ENCODE peak calls at places on chromosomes 16 and 17, in seven cellular contexts. One of them, this sample, is unnamed. For H3K4me1, the result is how much of the 10 kb centered on the place peaks cover.

GRCh38 chr17:38703742-38704644 is 1.1 kb upstream of the MLLT6 start:
- DNase-seq in PC-3: peak
- DNase-seq in right lobe of liver: peak
- DNase-seq in GM23338: peak
- DNase-seq in Peyer's patch: peak
- DNase-seq in aorta: peak
- DNase-seq in left ventricle myocardium inferior: peak
- DNase-seq in this sample: peak

GRCh38 chr16:27558434-27558833 is 8.5 kb downstream of the KATNIP start:
- DNase-seq in PC-3: no peak
- DNase-seq in right lobe of liver: no peak
- DNase-seq in GM23338: no peak
- DNase-seq in Peyer's patch: no peak
- DNase-seq in aorta: no peak
- DNase-seq in left ventricle myocardium inferior: no peak
- DNase-seq in this sample: no peak

GRCh38 chr17:56710986-56711385 is 117.5 kb downstream of the NOG start:
- DNase-seq in PC-3: peak
- DNase-seq in right lobe of liver: no peak
- DNase-seq in GM23338: no peak
- DNase-seq in Peyer's patch: no peak
- DNase-seq in aorta: no peak
- DNase-seq in left ventricle myocardium inferior: no peak
- DNase-seq in this sample: no peak

GRCh38 chr17:80108321-80108971 is 7.1 kb downstream of the GAA start:
- DNase-seq in PC-3: no peak
- DNase-seq in right lobe of liver: no peak
- DNase-seq in GM23338: no peak
- DNase-seq in Peyer's patch: no peak
- DNase-seq in aorta: peak
- DNase-seq in left ventricle myocardium inferior: no peak
- DNase-seq in this sample: no peak

GRCh38 chr17:67035131-67036083 is 8.9 kb upstream of the CACNG1 start:
- DNase-seq in PC-3: no peak
- DNase-seq in right lobe of liver: no peak
- DNase-seq in GM23338: no peak
- DNase-seq in Peyer's patch: no peak
- DNase-seq in aorta: no peak
- DNase-seq in left ventricle myocardium inferior: no peak
- DNase-seq in this sample: no peak

GRCh38 chr17:49637050-49637449 is 40.8 kb downstream of the SPOP start:
- DNase-seq in PC-3: peak
- DNase-seq in right lobe of liver: no peak
- DNase-seq in GM23338: no peak
- DNase-seq in Peyer's patch: no peak
- DNase-seq in aorta: no peak
- DNase-seq in left ventricle myocardium inferior: no peak
- DNase-seq in this sample: no peak

GRCh38 chr16:73092236-73092781 is 44.4 kb upstream of the ZFHX3 start:
- DNase-seq in PC-3: no peak
- DNase-seq in right lobe of liver: no peak
- DNase-seq in GM23338: no peak
- DNase-seq in Peyer's patch: no peak
- DNase-seq in aorta: no peak
- DNase-seq in left ventricle myocardium inferior: no peak
- DNase-seq in this sample: no peak

GRCh38 chr17:3912827-3913226 is 3.4 kb downstream of the P2RX1 start:
- DNase-seq in PC-3: no peak
- DNase-seq in right lobe of liver: no peak
- DNase-seq in GM23338: no peak
- DNase-seq in Peyer's patch: no peak
- DNase-seq in aorta: no peak
- DNase-seq in left ventricle myocardium inferior: no peak
- DNase-seq in this sample: no peak

GRCh38 chr16:46687486-46687885 is 1.5 kb downstream of the VPS35 start:
- DNase-seq in PC-3: peak
- DNase-seq in right lobe of liver: no peak
- DNase-seq in GM23338: no peak
- DNase-seq in Peyer's patch: no peak
- DNase-seq in aorta: no peak
- DNase-seq in left ventricle myocardium inferior: no peak
- DNase-seq in this sample: no peak

GRCh38 chr17:75191584-75191983 is 8.8 kb upstream of the SUMO2 start:
- DNase-seq in PC-3: no peak
- DNase-seq in right lobe of liver: no peak
- DNase-seq in GM23338: no peak
- DNase-seq in Peyer's patch: no peak
- DNase-seq in aorta: no peak
- DNase-seq in left ventricle myocardium inferior: no peak
- DNase-seq in this sample: no peak

GRCh38 chr17:6413073-6413472 is 21.8 kb downstream of the AIPL1 start:
- DNase-seq in PC-3: peak
- DNase-seq in right lobe of liver: no peak
- DNase-seq in GM23338: peak
- DNase-seq in Peyer's patch: no peak
- DNase-seq in aorta: no peak
- DNase-seq in left ventricle myocardium inferior: no peak
- DNase-seq in this sample: no peak

GRCh38 chr17:29645516-29646051 is 22.9 kb upstream of the CORO6 start:
- DNase-seq in PC-3: no peak
- DNase-seq in right lobe of liver: no peak
- DNase-seq in GM23338: no peak
- DNase-seq in Peyer's patch: no peak
- DNase-seq in aorta: peak
- DNase-seq in left ventricle myocardium inferior: peak
- DNase-seq in this sample: peak

GRCh38 chr16:74999683-75000480 is 1.1 kb downstream of the ZNRF1 start:
- DNase-seq in PC-3: peak
- DNase-seq in right lobe of liver: peak
- DNase-seq in GM23338: peak
- DNase-seq in Peyer's patch: peak
- DNase-seq in aorta: peak
- DNase-seq in left ventricle myocardium inferior: peak
- DNase-seq in this sample: peak

GRCh38 chr17:15479697-15480096 is 12.3 kb upstream of the CDRT4 start:
- DNase-seq in PC-3: peak
- DNase-seq in right lobe of liver: no peak
- DNase-seq in GM23338: no peak
- DNase-seq in Peyer's patch: no peak
- DNase-seq in aorta: no peak
- DNase-seq in left ventricle myocardium inferior: no peak
- DNase-seq in this sample: no peak

GRCh38 chr16:86566601-86566965 is at the start of gene FOXC2:
- DNase-seq in PC-3: no peak
- DNase-seq in right lobe of liver: no peak
- DNase-seq in GM23338: peak
- DNase-seq in Peyer's patch: peak
- DNase-seq in aorta: peak
- DNase-seq in left ventricle myocardium inferior: peak
- DNase-seq in this sample: peak

GRCh38 chr16:53055603-53056527 is 1.1 kb downstream of the CHD9 start:
- DNase-seq in PC-3: peak
- DNase-seq in right lobe of liver: no peak
- DNase-seq in GM23338: peak
- DNase-seq in Peyer's patch: peak
- DNase-seq in aorta: no peak
- DNase-seq in left ventricle myocardium inferior: no peak
- DNase-seq in this sample: peak

GRCh38 chr16:53056528-53056881 is 1.7 kb downstream of the CHD9 start:
- DNase-seq in PC-3: peak
- DNase-seq in right lobe of liver: no peak
- DNase-seq in GM23338: no peak
- DNase-seq in Peyer's patch: no peak
- DNase-seq in aorta: no peak
- DNase-seq in left ventricle myocardium inferior: no peak
- DNase-seq in this sample: no peak

GRCh38 chr16:53054670-53055485 is at the start of gene CHD9:
- DNase-seq in PC-3: peak
- DNase-seq in right lobe of liver: peak
- DNase-seq in GM23338: peak
- DNase-seq in Peyer's patch: peak
- DNase-seq in aorta: peak
- DNase-seq in left ventricle myocardium inferior: peak
- DNase-seq in this sample: peak

GRCh38 chr16:53052519-53053501 is at the start of gene CHD9NB:
- DNase-seq in PC-3: peak
- DNase-seq in right lobe of liver: peak
- DNase-seq in GM23338: no peak
- DNase-seq in Peyer's patch: no peak
- DNase-seq in aorta: no peak
- DNase-seq in left ventricle myocardium inferior: no peak
- DNase-seq in this sample: peak

GRCh38 chr16:53053967-53054669 is 673 bp upstream of the CHD9 start:
- DNase-seq in PC-3: peak
- DNase-seq in right lobe of liver: peak
- DNase-seq in GM23338: no peak
- DNase-seq in Peyer's patch: no peak
- DNase-seq in aorta: no peak
- DNase-seq in left ventricle myocardium inferior: peak
- DNase-seq in this sample: peak
- H3K4me1 ChIP-seq in PC-3: under half
- H3K4me1 ChIP-seq in right lobe of liver: under half
- H3K4me1 ChIP-seq in GM23338: under half
- H3K4me1 ChIP-seq in Peyer's patch: under half
- H3K4me1 ChIP-seq in aorta: under half
- H3K4me1 ChIP-seq in left ventricle myocardium inferior: half or more
- H3K4me1 ChIP-seq in this sample: under half

GRCh38 chr16:21610766-21611165 is 11.4 kb downstream of the METTL9 start:
- DNase-seq in PC-3: no peak
- DNase-seq in right lobe of liver: no peak
- DNase-seq in GM23338: no peak
- DNase-seq in Peyer's patch: no peak
- DNase-seq in aorta: no peak
- DNase-seq in left ventricle myocardium inferior: no peak
- DNase-seq in this sample: no peak
- H3K4me1 ChIP-seq in PC-3: under half
- H3K4me1 ChIP-seq in right lobe of liver: under half
- H3K4me1 ChIP-seq in GM23338: half or more
- H3K4me1 ChIP-seq in Peyer's patch: under half
- H3K4me1 ChIP-seq in aorta: under half
- H3K4me1 ChIP-seq in left ventricle myocardium inferior: under half
- H3K4me1 ChIP-seq in this sample: under half

GRCh38 chr16:19860146-19861030 is 24.3 kb downstream of the GPRC5B start:
- DNase-seq in PC-3: peak
- DNase-seq in right lobe of liver: no peak
- DNase-seq in GM23338: peak
- DNase-seq in Peyer's patch: no peak
- DNase-seq in aorta: peak
- DNase-seq in left ventricle myocardium inferior: no peak
- DNase-seq in this sample: no peak

GRCh38 chr16:19859166-19859565 is 25.5 kb downstream of the GPRC5B start:
- DNase-seq in PC-3: no peak
- DNase-seq in right lobe of liver: no peak
- DNase-seq in GM23338: no peak
- DNase-seq in Peyer's patch: no peak
- DNase-seq in aorta: peak
- DNase-seq in left ventricle myocardium inferior: no peak
- DNase-seq in this sample: no peak

GRCh38 chr16:19861069-19861468 is 23.6 kb downstream of the GPRC5B start:
- DNase-seq in PC-3: no peak
- DNase-seq in right lobe of liver: no peak
- DNase-seq in GM23338: peak
- DNase-seq in Peyer's patch: no peak
- DNase-seq in aorta: no peak
- DNase-seq in left ventricle myocardium inferior: no peak
- DNase-seq in this sample: no peak

GRCh38 chr16:19858654-19859018 is 26.0 kb downstream of the GPRC5B start:
- DNase-seq in PC-3: no peak
- DNase-seq in right lobe of liver: no peak
- DNase-seq in GM23338: no peak
- DNase-seq in Peyer's patch: no peak
- DNase-seq in aorta: peak
- DNase-seq in left ventricle myocardium inferior: no peak
- DNase-seq in this sample: no peak

GRCh38 chr16:19859603-19860002 is 25.0 kb downstream of the GPRC5B start:
- DNase-seq in PC-3: no peak
- DNase-seq in right lobe of liver: no peak
- DNase-seq in GM23338: peak
- DNase-seq in Peyer's patch: no peak
- DNase-seq in aorta: no peak
- DNase-seq in left ventricle myocardium inferior: no peak
- DNase-seq in this sample: no peak
- H3K4me1 ChIP-seq in PC-3: under half
- H3K4me1 ChIP-seq in right lobe of liver: under half
- H3K4me1 ChIP-seq in GM23338: half or more
- H3K4me1 ChIP-seq in Peyer's patch: under half
- H3K4me1 ChIP-seq in aorta: under half
- H3K4me1 ChIP-seq in left ventricle myocardium inferior: under half
- H3K4me1 ChIP-seq in this sample: under half

GRCh38 chr17:82965371-82965770 is 114.0 kb upstream of the METRNL start:
- DNase-seq in PC-3: no peak
- DNase-seq in right lobe of liver: no peak
- DNase-seq in GM23338: no peak
- DNase-seq in Peyer's patch: no peak
- DNase-seq in aorta: no peak
- DNase-seq in left ventricle myocardium inferior: no peak
- DNase-seq in this sample: peak

GRCh38 chr17:82964851-82965341 is 114.5 kb upstream of the METRNL start:
- DNase-seq in PC-3: no peak
- DNase-seq in right lobe of liver: no peak
- DNase-seq in GM23338: no peak
- DNase-seq in Peyer's patch: no peak
- DNase-seq in aorta: peak
- DNase-seq in left ventricle myocardium inferior: no peak
- DNase-seq in this sample: peak

GRCh38 chr17:82970067-82970466 is 109.3 kb upstream of the METRNL start:
- DNase-seq in PC-3: no peak
- DNase-seq in right lobe of liver: no peak
- DNase-seq in GM23338: no peak
- DNase-seq in Peyer's patch: no peak
- DNase-seq in aorta: no peak
- DNase-seq in left ventricle myocardium inferior: no peak
- DNase-seq in this sample: no peak

GRCh38 chr17:82966415-82966814 is 113.0 kb upstream of the METRNL start:
- DNase-seq in PC-3: no peak
- DNase-seq in right lobe of liver: no peak
- DNase-seq in GM23338: no peak
- DNase-seq in Peyer's patch: no peak
- DNase-seq in aorta: no peak
- DNase-seq in left ventricle myocardium inferior: no peak
- DNase-seq in this sample: peak

DNA sequence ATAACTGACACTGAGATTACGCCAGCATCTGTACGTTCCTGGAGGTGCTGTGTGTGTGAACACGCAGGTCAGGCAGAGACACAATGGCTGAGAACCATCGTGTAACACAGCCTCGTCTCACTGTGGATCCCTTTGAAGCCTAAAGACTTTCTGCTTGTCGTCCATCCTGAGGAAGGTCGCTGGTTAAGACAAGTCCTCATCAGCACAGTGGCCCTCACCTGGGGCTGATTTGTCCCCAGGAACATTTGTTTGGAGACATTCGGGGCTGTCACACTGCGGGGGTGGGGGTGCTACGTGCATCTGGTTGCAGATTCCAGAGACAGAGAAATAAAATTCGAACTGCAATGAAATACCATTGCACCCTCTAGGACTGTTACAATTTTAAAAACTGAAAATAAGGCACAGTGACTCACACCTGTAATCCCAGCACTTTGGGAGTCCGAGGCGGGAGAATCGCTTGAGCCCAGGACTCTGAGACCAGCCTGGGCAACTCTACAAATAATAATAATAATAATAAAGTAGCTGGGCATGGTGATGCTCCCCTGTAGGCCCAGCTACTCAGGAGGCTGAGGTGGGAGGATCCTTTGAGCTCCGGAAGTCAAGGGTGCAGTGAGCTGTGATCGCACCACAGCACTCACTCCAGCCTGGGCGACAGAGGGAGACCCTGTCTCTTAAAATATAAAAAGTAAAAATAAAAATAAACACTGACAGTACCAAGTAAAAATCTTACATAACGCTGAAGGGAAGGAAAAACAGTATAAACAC is 112.0 kb upstream of the METRNL start:
- DNase-seq in PC-3: no peak
- DNase-seq in right lobe of liver: no peak
- DNase-seq in GM23338: no peak
- DNase-seq in Peyer's patch: no peak
- DNase-seq in aorta: no peak
- DNase-seq in left ventricle myocardium inferior: no peak
- DNase-seq in this sample: peak
- H3K4me1 ChIP-seq in PC-3: under half
- H3K4me1 ChIP-seq in right lobe of liver: under half
- H3K4me1 ChIP-seq in GM23338: under half
- H3K4me1 ChIP-seq in Peyer's patch: under half
- H3K4me1 ChIP-seq in aorta: under half
- H3K4me1 ChIP-seq in left ventricle myocardium inferior: under half
- H3K4me1 ChIP-seq in this sample: under half

This sample was measured in colonic mucosa.